ENCODE peak calls at places on chromosome 6, in six cellular contexts. I is body of pancreas, S is gastrocnemius medialis, W is A549, D is heart left ventricle, J is uterus. O is an unnamed sample.

GRCh38 chr6:166862287-166862977 is 93.9 kb downstream of the RNASET2 start:
- DNase-seq in I (peak; percentile 30), S (no peak), W (peak; percentile 5), D (no peak), J (no peak), O (no peak)

GRCh38 chr6:14372738-14373484 is 255.3 kb downstream of the CD83 start:
- DNase-seq in I (no peak), S (no peak), W (no peak), D (no peak), J (no peak), O (no peak)

GRCh38 chr6:5173862-5174643 is 86.7 kb downstream of the LYRM4 start:
- DNase-seq in I (no peak), S (no peak), W (no peak), D (no peak), J (no peak), O (no peak)

GRCh38 chr6:4466260-4466659 is 309.9 kb upstream of the CDYL start:
- DNase-seq in I (peak; percentile 28), S (no peak), W (no peak), D (no peak), J (no peak), O (no peak)

GRCh38 chr6:133778414-133778813 is 110.5 kb upstream of the TCF21 start:
- DNase-seq in I (no peak), S (no peak), W (no peak), D (no peak), J (peak; percentile 42), O (no peak)

GRCh38 chr6:116881236-116881635 is 4.2 kb downstream of the RFX6 start:
- DNase-seq in I (no peak), S (no peak), W (no peak), D (no peak), J (no peak), O (no peak)

GRCh38 chr6:32529697-32530429 is at the start of gene HLA-DRB5:
- DNase-seq in I (no peak), S (peak; percentile 1), W (no peak), D (peak; percentile 33), J (peak; percentile 32), O (peak; percentile 46)

GRCh38 chr6:20744911-20745557 is 210.8 kb downstream of the CDKAL1 start:
- DNase-seq in I (no peak), S (no peak), W (no peak), D (no peak), J (no peak), O (no peak)

GRCh38 chr6:7341989-7342742 is 29.2 kb upstream of the SSR1 start:
- DNase-seq in I (no peak), S (no peak), W (peak; percentile 7), D (peak; percentile 40), J (no peak), O (no peak)

GRCh38 chr6:44339763-44340625 is 2.5 kb upstream of the SPATS1 start:
- DNase-seq in I (peak; percentile 74), S (no peak), W (no peak), D (no peak), J (no peak), O (no peak)

GRCh38 chr6:21753571-21754108 is 160.1 kb downstream of the SOX4 start:
- DNase-seq in I (no peak), S (no peak), W (no peak), D (no peak), J (no peak), O (no peak)

GRCh38 chr6:124622351-124622750 is 339.9 kb upstream of the RNF217 start:
- DNase-seq in I (no peak), S (no peak), W (no peak), D (no peak), J (no peak), O (no peak)

GRCh38 chr6:15430947-15431405 is 185.1 kb downstream of the JARID2 start:
- DNase-seq in I (no peak), S (no peak), W (no peak), D (no peak), J (no peak), O (peak; percentile 65)

GRCh38 chr6:7904654-7905319 is 5.8 kb downstream of the TXNDC5 start:
- DNase-seq in I (peak; percentile 27), S (peak; percentile 68), W (no peak), D (no peak), J (no peak), O (peak; percentile 74)

GRCh38 chr6:44627091-44627878 is 239.8 kb downstream of the CDC5L start:
- DNase-seq in I (peak; percentile 6), S (peak; percentile 13), W (no peak), D (peak; percentile 41), J (no peak), O (no peak)

GRCh38 chr6:121881974-121882667 is 446.7 kb downstream of the GJA1 start:
- DNase-seq in I (no peak), S (no peak), W (no peak), D (no peak), J (no peak), O (no peak)

GRCh38 chr6:151842816-151843215 is 35.3 kb downstream of the ESR1 start:
- DNase-seq in I (no peak), S (no peak), W (no peak), D (no peak), J (no peak), O (no peak)

GRCh38 chr6:116229287-116229913 is 24.5 kb downstream of the TSPYL4 start:
- DNase-seq in I (peak; percentile 58), S (peak; percentile 31), W (no peak), D (peak; percentile 91), J (peak; percentile 89), O (peak; percentile 57)

GRCh38 chr6:44489912-44490604 is 102.6 kb downstream of the CDC5L start:
- DNase-seq in I (peak; percentile 31), S (peak; percentile 36), W (peak; percentile 44), D (no peak), J (peak; percentile 74), O (no peak)

GRCh38 chr6:14079433-14079832 is 38.1 kb upstream of the CD83 start:
- DNase-seq in I (peak; percentile 16), S (no peak), W (no peak), D (peak; percentile 61), J (no peak), O (no peak)

GRCh38 chr6:26033942-26034354 is 53.3 kb upstream of the HFE start:
- DNase-seq in I (no peak), S (no peak), W (no peak), D (peak; percentile 50), J (no peak), O (no peak)

GRCh38 chr6:82380566-82381185 is 17.1 kb downstream of the TPBG start:
- DNase-seq in I (no peak), S (no peak), W (no peak), D (no peak), J (no peak), O (no peak)

GRCh38 chr6:82385546-82385945 is 21.9 kb downstream of the TPBG start:
- DNase-seq in I (no peak), S (no peak), W (no peak), D (no peak), J (no peak), O (no peak)

GRCh38 chr6:82381278-82381677 is 17.7 kb downstream of the TPBG start:
- DNase-seq in I (no peak), S (no peak), W (no peak), D (no peak), J (no peak), O (no peak)

GRCh38 chr6:82385961-82386360 is 22.3 kb downstream of the TPBG start:
- DNase-seq in I (peak; percentile 33), S (no peak), W (no peak), D (no peak), J (no peak), O (no peak)

GRCh38 chr6:82385102-82385501 is 21.5 kb downstream of the TPBG start:
- DNase-seq in I (no peak), S (no peak), W (no peak), D (no peak), J (no peak), O (no peak)
- TF ChIP-seq CTCF in I (no peak), S (no peak), W (no peak), D (no peak), J (no peak), O (no peak)

DNA sequence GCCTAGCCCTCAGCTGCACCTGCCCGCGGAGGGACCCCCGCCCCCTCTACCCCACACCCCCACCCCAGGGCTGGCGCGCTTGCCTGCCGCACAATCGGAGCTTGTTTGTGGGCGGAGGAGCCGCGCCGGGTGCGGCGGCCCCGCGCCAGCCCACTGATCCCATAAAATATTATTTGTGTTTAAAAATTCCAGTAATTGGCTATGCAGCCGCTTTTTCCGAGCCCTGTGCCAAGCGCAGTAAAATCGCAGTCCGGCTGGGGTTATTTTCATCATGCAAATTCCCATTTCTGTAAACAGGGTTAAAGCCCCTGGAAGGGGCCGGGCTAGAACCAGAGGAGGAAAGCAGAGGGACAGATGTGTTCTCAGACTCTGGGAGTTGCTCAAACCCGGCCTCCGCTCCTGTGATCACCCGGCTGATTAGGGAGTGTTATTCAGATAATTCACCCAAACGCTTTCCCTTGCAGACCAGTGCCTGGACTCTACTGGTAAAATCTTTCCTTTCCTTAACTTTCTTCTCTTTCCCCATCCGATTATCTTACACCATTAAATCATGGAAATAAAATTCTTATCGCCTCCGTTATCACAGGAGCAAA is 93.1 kb downstream of the NCR2 start:
- DNase-seq in I (no peak), S (no peak), W (no peak), D (no peak), J (peak; percentile 81), O (no peak)
- H3K4me3 ChIP-seq in I (no peak overlapping the region), S (peak overlapping the region; percentile 50), W (peak overlapping the region; percentile 35), D (peak overlapping the region; percentile 59), J (peak overlapping the region; percentile 23), O (peak overlapping the region; percentile 58)

GRCh38 chr6:27890351-27891299 is 21.6 kb downstream of the OR2B2 start:
- DNase-seq in I (peak; percentile 35), S (no peak), W (peak; percentile 66), D (no peak), J (no peak), O (peak; percentile 60)
- TF ChIP-seq POLR2A in I (peak; percentile 50), S (peak; percentile 7), W (peak; percentile 96), D (no peak), J (no peak), O (peak; percentile 75)

GRCh38 chr6:161246725-161247124 is 27.1 kb downstream of the AGPAT4 start:
- DNase-seq in I (no peak), S (no peak), W (no peak), D (no peak), J (no peak), O (no peak)

GRCh38 chr6:161242113-161242512 is 31.7 kb downstream of the AGPAT4 start:
- DNase-seq in I (no peak), S (no peak), W (no peak), D (no peak), J (no peak), O (no peak)

GRCh38 chr6:161244725-161245124 is 29.1 kb downstream of the AGPAT4 start:
- DNase-seq in I (no peak), S (no peak), W (no peak), D (no peak), J (no peak), O (no peak)

GRCh38 chr6:161245363-161245762 is 28.5 kb downstream of the AGPAT4 start:
- DNase-seq in I (no peak), S (no peak), W (no peak), D (no peak), J (no peak), O (no peak)

GRCh38 chr6:161242779-161243693 is 30.8 kb downstream of the AGPAT4 start:
- DNase-seq in I (no peak), S (no peak), W (no peak), D (no peak), J (no peak), O (no peak)
- TF ChIP-seq CTCF in I (no peak), S (no peak), W (no peak), D (no peak), J (no peak), O (no peak)

O was measured in right lobe of liver.